ENCODE peak calls at places on chromosomes 16 and 17, in ten cellular contexts. One of them, this sample, is unnamed.

GRCh38 chr16:56684256-56684925 is 2.1 kb downstream of the MT1X start:
- DNase-seq in CD8-positive, alpha-beta memory T cell: no peak
- DNase-seq in coronary artery: no peak
- DNase-seq in retinal pigment epithelial cell: no peak
- DNase-seq in GM12878: no peak
- DNase-seq in psoas muscle: peak; percentile 62
- DNase-seq in prostate gland: peak; percentile 16
- DNase-seq in AG10803: no peak
- DNase-seq in ovary: no peak
- DNase-seq in thoracic aorta: no peak
- DNase-seq in this sample: no peak

GRCh38 chr17:57988301-57989010 is 402 bp upstream of the VEZF1 start:
- DNase-seq in coronary artery: peak; percentile 89
- DNase-seq in retinal pigment epithelial cell: no peak
- DNase-seq in GM12878: no peak
- DNase-seq in thoracic aorta: no peak
- DNase-seq in ovary: peak; percentile 73
- DNase-seq in AG10803: peak; percentile 69
- DNase-seq in CD8-positive, alpha-beta memory T cell: peak; percentile 72
- DNase-seq in prostate gland: peak; percentile 64
- DNase-seq in psoas muscle: peak; percentile 80
- DNase-seq in this sample: peak; percentile 60

GRCh38 chr17:49041527-49041926 is 44.3 kb downstream of the IGF2BP1 start:
- DNase-seq in prostate gland: no peak
- DNase-seq in coronary artery: no peak
- DNase-seq in thoracic aorta: no peak
- DNase-seq in CD8-positive, alpha-beta memory T cell: no peak
- DNase-seq in GM12878: no peak
- DNase-seq in AG10803: no peak
- DNase-seq in retinal pigment epithelial cell: no peak
- DNase-seq in psoas muscle: no peak
- DNase-seq in ovary: no peak
- DNase-seq in this sample: no peak

GRCh38 chr16:64428463-64428862 is 693.4 kb downstream of the CDH11 start:
- DNase-seq in AG10803: peak; percentile 76
- DNase-seq in coronary artery: no peak
- DNase-seq in thoracic aorta: no peak
- DNase-seq in prostate gland: no peak
- DNase-seq in CD8-positive, alpha-beta memory T cell: no peak
- DNase-seq in ovary: no peak
- DNase-seq in psoas muscle: no peak
- DNase-seq in retinal pigment epithelial cell: peak; percentile 69
- DNase-seq in GM12878: no peak
- DNase-seq in this sample: peak; percentile 80

GRCh38 chr17:4161179-4161559 is 18.2 kb downstream of the CYB5D2 start:
- DNase-seq in coronary artery: no peak
- DNase-seq in ovary: no peak
- DNase-seq in thoracic aorta: peak; percentile 40
- DNase-seq in prostate gland: peak; percentile 75
- DNase-seq in retinal pigment epithelial cell: no peak
- DNase-seq in GM12878: no peak
- DNase-seq in psoas muscle: peak; percentile 55
- DNase-seq in AG10803: peak; percentile 72
- DNase-seq in CD8-positive, alpha-beta memory T cell: no peak
- DNase-seq in this sample: peak; percentile 92

GRCh38 chr17:17269926-17270773 is 10.9 kb downstream of the COPS3 start:
- DNase-seq in thoracic aorta: no peak
- DNase-seq in GM12878: no peak
- DNase-seq in CD8-positive, alpha-beta memory T cell: peak; percentile 4
- DNase-seq in coronary artery: no peak
- DNase-seq in psoas muscle: no peak
- DNase-seq in AG10803: no peak
- DNase-seq in prostate gland: no peak
- DNase-seq in retinal pigment epithelial cell: no peak
- DNase-seq in ovary: no peak
- DNase-seq in this sample: peak; percentile 13

GRCh38 chr17:76736349-76737081 is 616 bp downstream of the SRSF2 start:
- DNase-seq in ovary: peak; percentile 73
- DNase-seq in GM12878: no peak
- DNase-seq in thoracic aorta: no peak
- DNase-seq in AG10803: peak; percentile 73
- DNase-seq in coronary artery: peak; percentile 88
- DNase-seq in psoas muscle: peak; percentile 78
- DNase-seq in CD8-positive, alpha-beta memory T cell: peak; percentile 61
- DNase-seq in prostate gland: peak; percentile 66
- DNase-seq in retinal pigment epithelial cell: no peak
- DNase-seq in this sample: peak; percentile 50

GRCh38 chr16:21599994-21600773 is 807 bp downstream of the METTL9 start:
- DNase-seq in prostate gland: peak; percentile 11
- DNase-seq in coronary artery: no peak
- DNase-seq in AG10803: no peak
- DNase-seq in ovary: no peak
- DNase-seq in CD8-positive, alpha-beta memory T cell: no peak
- DNase-seq in psoas muscle: no peak
- DNase-seq in thoracic aorta: no peak
- DNase-seq in GM12878: peak; percentile 17
- DNase-seq in retinal pigment epithelial cell: peak; percentile 14
- DNase-seq in this sample: peak; percentile 48

GRCh38 chr16:54282923-54283734 is 3.5 kb downstream of the IRX3 start:
- DNase-seq in AG10803: no peak
- DNase-seq in CD8-positive, alpha-beta memory T cell: no peak
- DNase-seq in psoas muscle: no peak
- DNase-seq in retinal pigment epithelial cell: no peak
- DNase-seq in ovary: no peak
- DNase-seq in thoracic aorta: no peak
- DNase-seq in coronary artery: no peak
- DNase-seq in prostate gland: no peak
- DNase-seq in GM12878: no peak
- DNase-seq in this sample: no peak

GRCh38 chr17:80742091-80742490 is 197.5 kb downstream of the RPTOR start:
- DNase-seq in ovary: no peak
- DNase-seq in psoas muscle: no peak
- DNase-seq in coronary artery: no peak
- DNase-seq in prostate gland: no peak
- DNase-seq in GM12878: no peak
- DNase-seq in CD8-positive, alpha-beta memory T cell: no peak
- DNase-seq in thoracic aorta: no peak
- DNase-seq in AG10803: no peak
- DNase-seq in retinal pigment epithelial cell: no peak
- DNase-seq in this sample: no peak

GRCh38 chr17:61454932-61455753 is 2.9 kb downstream of the TBX4 start:
- DNase-seq in psoas muscle: no peak
- DNase-seq in thoracic aorta: no peak
- DNase-seq in AG10803: no peak
- DNase-seq in CD8-positive, alpha-beta memory T cell: no peak
- DNase-seq in ovary: no peak
- DNase-seq in GM12878: no peak
- DNase-seq in prostate gland: no peak
- DNase-seq in coronary artery: peak; percentile 47
- DNase-seq in retinal pigment epithelial cell: no peak
- DNase-seq in this sample: no peak
- H3K4me3 ChIP-seq in psoas muscle: no peak overlapping the region
- H3K4me3 ChIP-seq in thoracic aorta: no peak overlapping the region
- H3K4me3 ChIP-seq in AG10803: no peak overlapping the region
- H3K4me3 ChIP-seq in CD8-positive, alpha-beta memory T cell: no peak overlapping the region
- H3K4me3 ChIP-seq in ovary: no peak overlapping the region
- H3K4me3 ChIP-seq in GM12878: no peak overlapping the region
- H3K4me3 ChIP-seq in prostate gland: peak overlapping the region; percentile 19
- H3K4me3 ChIP-seq in coronary artery: peak overlapping the region; percentile 3
- H3K4me3 ChIP-seq in retinal pigment epithelial cell: no peak overlapping the region
- H3K4me3 ChIP-seq in this sample: no peak overlapping the region

GRCh38 chr17:2023692-2024571 is 1.2 kb downstream of the RTN4RL1 start:
- DNase-seq in coronary artery: no peak
- DNase-seq in ovary: peak; percentile 64
- DNase-seq in AG10803: peak; percentile 43
- DNase-seq in GM12878: no peak
- DNase-seq in prostate gland: no peak
- DNase-seq in psoas muscle: peak; percentile 55
- DNase-seq in retinal pigment epithelial cell: peak; percentile 51
- DNase-seq in thoracic aorta: no peak
- DNase-seq in CD8-positive, alpha-beta memory T cell: peak; percentile 44
- DNase-seq in this sample: peak; percentile 51
- H3K4me3 ChIP-seq in coronary artery: peak overlapping the region; percentile 70
- H3K4me3 ChIP-seq in ovary: peak overlapping the region; percentile 30
- H3K4me3 ChIP-seq in AG10803: peak overlapping the region; percentile 47
- H3K4me3 ChIP-seq in GM12878: no peak overlapping the region
- H3K4me3 ChIP-seq in prostate gland: peak overlapping the region; percentile 54
- H3K4me3 ChIP-seq in psoas muscle: peak overlapping the region; percentile 80
- H3K4me3 ChIP-seq in retinal pigment epithelial cell: no peak overlapping the region
- H3K4me3 ChIP-seq in thoracic aorta: peak overlapping the region; percentile 77
- H3K4me3 ChIP-seq in CD8-positive, alpha-beta memory T cell: peak overlapping the region; percentile 50
- H3K4me3 ChIP-seq in this sample: no peak overlapping the region

GRCh38 chr16:20002936-20003335 is 70.8 kb downstream of the GPR139 start:
- DNase-seq in ovary: no peak
- DNase-seq in retinal pigment epithelial cell: no peak
- DNase-seq in prostate gland: no peak
- DNase-seq in GM12878: no peak
- DNase-seq in AG10803: no peak
- DNase-seq in CD8-positive, alpha-beta memory T cell: no peak
- DNase-seq in coronary artery: no peak
- DNase-seq in psoas muscle: no peak
- DNase-seq in thoracic aorta: no peak
- DNase-seq in this sample: no peak
- H3K4me3 ChIP-seq in ovary: no peak overlapping the region
- H3K4me3 ChIP-seq in retinal pigment epithelial cell: no peak overlapping the region
- H3K4me3 ChIP-seq in prostate gland: no peak overlapping the region
- H3K4me3 ChIP-seq in GM12878: no peak overlapping the region
- H3K4me3 ChIP-seq in AG10803: no peak overlapping the region
- H3K4me3 ChIP-seq in CD8-positive, alpha-beta memory T cell: no peak overlapping the region
- H3K4me3 ChIP-seq in coronary artery: no peak overlapping the region
- H3K4me3 ChIP-seq in psoas muscle: no peak overlapping the region
- H3K4me3 ChIP-seq in thoracic aorta: no peak overlapping the region
- H3K4me3 ChIP-seq in this sample: no peak overlapping the region

GRCh38 chr16:77433146-77433545 is 1.7 kb downstream of the ADAMTS18 start:
- DNase-seq in thoracic aorta: no peak
- DNase-seq in prostate gland: no peak
- DNase-seq in coronary artery: no peak
- DNase-seq in CD8-positive, alpha-beta memory T cell: no peak
- DNase-seq in GM12878: no peak
- DNase-seq in retinal pigment epithelial cell: no peak
- DNase-seq in ovary: no peak
- DNase-seq in AG10803: no peak
- DNase-seq in psoas muscle: no peak
- DNase-seq in this sample: no peak
- H3K4me3 ChIP-seq in thoracic aorta: no peak overlapping the region
- H3K4me3 ChIP-seq in prostate gland: no peak overlapping the region
- H3K4me3 ChIP-seq in coronary artery: no peak overlapping the region
- H3K4me3 ChIP-seq in CD8-positive, alpha-beta memory T cell: no peak overlapping the region
- H3K4me3 ChIP-seq in GM12878: no peak overlapping the region
- H3K4me3 ChIP-seq in retinal pigment epithelial cell: no peak overlapping the region
- H3K4me3 ChIP-seq in ovary: no peak overlapping the region
- H3K4me3 ChIP-seq in AG10803: no peak overlapping the region
- H3K4me3 ChIP-seq in psoas muscle: no peak overlapping the region
- H3K4me3 ChIP-seq in this sample: no peak overlapping the region

GRCh38 chr17:82871056-82871775 is 31.4 kb upstream of the ZNF750 start:
- DNase-seq in retinal pigment epithelial cell: no peak
- DNase-seq in psoas muscle: no peak
- DNase-seq in thoracic aorta: no peak
- DNase-seq in coronary artery: no peak
- DNase-seq in GM12878: peak; percentile 82
- DNase-seq in AG10803: no peak
- DNase-seq in ovary: no peak
- DNase-seq in prostate gland: no peak
- DNase-seq in CD8-positive, alpha-beta memory T cell: no peak
- DNase-seq in this sample: no peak
- H3K4me3 ChIP-seq in retinal pigment epithelial cell: no peak overlapping the region
- H3K4me3 ChIP-seq in psoas muscle: no peak overlapping the region
- H3K4me3 ChIP-seq in thoracic aorta: no peak overlapping the region
- H3K4me3 ChIP-seq in coronary artery: no peak overlapping the region
- H3K4me3 ChIP-seq in GM12878: no peak overlapping the region
- H3K4me3 ChIP-seq in AG10803: no peak overlapping the region
- H3K4me3 ChIP-seq in ovary: no peak overlapping the region
- H3K4me3 ChIP-seq in prostate gland: no peak overlapping the region
- H3K4me3 ChIP-seq in CD8-positive, alpha-beta memory T cell: no peak overlapping the region
- H3K4me3 ChIP-seq in this sample: no peak overlapping the region

GRCh38 chr17:44982113-44982702 is 14.1 kb upstream of the C1QL1 start:
- DNase-seq in AG10803: no peak
- DNase-seq in thoracic aorta: no peak
- DNase-seq in coronary artery: no peak
- DNase-seq in CD8-positive, alpha-beta memory T cell: no peak
- DNase-seq in retinal pigment epithelial cell: no peak
- DNase-seq in GM12878: no peak
- DNase-seq in ovary: no peak
- DNase-seq in psoas muscle: no peak
- DNase-seq in prostate gland: no peak
- DNase-seq in this sample: no peak

GRCh38 chr17:44979426-44980273 is 11.5 kb upstream of the C1QL1 start:
- DNase-seq in prostate gland: no peak
- DNase-seq in thoracic aorta: no peak
- DNase-seq in CD8-positive, alpha-beta memory T cell: no peak
- DNase-seq in psoas muscle: no peak
- DNase-seq in GM12878: no peak
- DNase-seq in coronary artery: no peak
- DNase-seq in ovary: peak; percentile 79
- DNase-seq in AG10803: no peak
- DNase-seq in retinal pigment epithelial cell: no peak
- DNase-seq in this sample: no peak

GRCh38 chr17:44978807-44979206 is 10.7 kb upstream of the C1QL1 start:
- DNase-seq in coronary artery: no peak
- DNase-seq in prostate gland: no peak
- DNase-seq in AG10803: no peak
- DNase-seq in ovary: no peak
- DNase-seq in GM12878: no peak
- DNase-seq in retinal pigment epithelial cell: no peak
- DNase-seq in CD8-positive, alpha-beta memory T cell: no peak
- DNase-seq in thoracic aorta: no peak
- DNase-seq in psoas muscle: no peak
- DNase-seq in this sample: no peak

GRCh38 chr17:44983563-44983962 is 15.5 kb upstream of the C1QL1 start:
- DNase-seq in AG10803: no peak
- DNase-seq in retinal pigment epithelial cell: no peak
- DNase-seq in coronary artery: no peak
- DNase-seq in thoracic aorta: no peak
- DNase-seq in GM12878: no peak
- DNase-seq in ovary: no peak
- DNase-seq in CD8-positive, alpha-beta memory T cell: no peak
- DNase-seq in prostate gland: no peak
- DNase-seq in psoas muscle: no peak
- DNase-seq in this sample: no peak

DNA sequence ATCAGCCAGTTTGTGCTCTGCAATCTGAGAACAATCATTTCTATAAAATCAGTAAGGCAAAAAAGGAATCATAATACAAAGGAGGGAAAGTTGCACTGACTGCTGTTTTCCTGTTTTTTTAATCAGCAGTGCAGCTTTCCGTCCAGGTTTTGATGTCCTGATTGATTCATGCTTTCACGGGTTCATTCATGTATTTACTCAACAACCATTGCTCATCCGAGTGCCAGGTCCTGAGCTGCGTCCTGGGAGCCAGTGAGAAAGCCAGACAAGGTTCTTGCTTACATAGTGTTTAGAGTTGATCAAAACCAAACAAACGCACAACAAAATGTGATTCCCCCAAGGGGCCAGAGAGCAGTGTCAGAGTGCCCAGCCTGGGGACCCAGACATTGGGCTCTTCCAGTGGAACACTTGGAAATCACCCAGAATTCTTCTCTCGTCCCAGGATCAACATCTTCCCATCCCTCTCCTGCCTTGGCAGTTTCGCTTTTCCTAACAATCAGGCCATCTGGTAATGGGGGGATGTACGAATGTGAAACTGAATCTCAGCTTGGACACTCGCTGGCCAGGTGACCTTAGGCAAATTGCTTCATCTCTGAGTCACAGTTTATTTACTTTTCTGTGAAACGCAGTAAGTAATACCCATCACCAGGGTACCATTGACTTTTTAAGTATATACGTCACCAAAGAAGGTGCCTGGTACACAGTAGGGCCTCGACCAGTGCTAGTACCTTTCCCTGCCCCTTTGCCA is 13.3 kb upstream of the C1QL1 start:
- DNase-seq in AG10803: peak; percentile 13
- DNase-seq in GM12878: no peak
- DNase-seq in thoracic aorta: no peak
- DNase-seq in psoas muscle: no peak
- DNase-seq in prostate gland: no peak
- DNase-seq in retinal pigment epithelial cell: no peak
- DNase-seq in CD8-positive, alpha-beta memory T cell: no peak
- DNase-seq in coronary artery: no peak
- DNase-seq in ovary: no peak
- DNase-seq in this sample: peak; percentile 81
- H3K4me3 ChIP-seq in AG10803: no peak overlapping the region
- H3K4me3 ChIP-seq in GM12878: no peak overlapping the region
- H3K4me3 ChIP-seq in thoracic aorta: no peak overlapping the region
- H3K4me3 ChIP-seq in psoas muscle: no peak overlapping the region
- H3K4me3 ChIP-seq in prostate gland: no peak overlapping the region
- H3K4me3 ChIP-seq in retinal pigment epithelial cell: no peak overlapping the region
- H3K4me3 ChIP-seq in CD8-positive, alpha-beta memory T cell: no peak overlapping the region
- H3K4me3 ChIP-seq in coronary artery: no peak overlapping the region
- H3K4me3 ChIP-seq in ovary: no peak overlapping the region
- H3K4me3 ChIP-seq in this sample: no peak overlapping the region